ENCODE peak calls at places on chromosome 6, in seven cellular contexts. Z is GM23338, D is body of pancreas, J is adrenal gland, H is ovary, O is uterus, A is AG04450. K is an unnamed sample.

GRCh38 chr6:23526519-23526918 is 599.5 kb upstream of the NRSN1 start:
- DNase-seq in Z (no peak), D (no peak), J (no peak), H (no peak), O (no peak), A (no peak), K (no peak)

GRCh38 chr6:80214436-80215022 is 108.1 kb downstream of the BCKDHB start:
- DNase-seq in Z (peak; percentile 82), D (peak; percentile 50), J (peak; percentile 62), H (no peak), O (no peak), A (peak; percentile 13), K (peak; percentile 68)

GRCh38 chr6:149750136-149750609 is 632 bp downstream of the PCMT1 start:
- DNase-seq in Z (peak; percentile 87), D (peak; percentile 36), J (peak; percentile 69), H (no peak), O (peak; percentile 34), A (no peak), K (peak; percentile 48)

GRCh38 chr6:52317841-52318581 is 33.5 kb upstream of the MCM3 start:
- DNase-seq in Z (no peak), D (no peak), J (no peak), H (no peak), O (no peak), A (peak; percentile 11), K (peak; percentile 73)

GRCh38 chr6:38460216-38460615 is 179.5 kb downstream of the BTBD9 start:
- DNase-seq in Z (no peak), D (no peak), J (no peak), H (no peak), O (no peak), A (peak; percentile 30), K (peak; percentile 98)

GRCh38 chr6:21691685-21692346 is 98.3 kb downstream of the SOX4 start:
- DNase-seq in Z (peak; percentile 57), D (no peak), J (no peak), H (no peak), O (no peak), A (no peak), K (no peak)

GRCh38 chr6:13239530-13240455 is 88.5 kb downstream of the TBC1D7 start:
- DNase-seq in Z (no peak), D (no peak), J (no peak), H (no peak), O (no peak), A (no peak), K (peak; percentile 9)

GRCh38 chr6:118815495-118815894 is 78.5 kb upstream of the ASF1A start:
- DNase-seq in Z (no peak), D (no peak), J (no peak), H (no peak), O (no peak), A (no peak), K (no peak)

GRCh38 chr6:64411226-64411625 is 775.6 kb downstream of the PHF3 start:
- DNase-seq in Z (no peak), D (no peak), J (no peak), H (no peak), O (no peak), A (no peak), K (peak; percentile 4)

GRCh38 chr6:73394577-73395354 is at the start of gene DDX43:
- DNase-seq in Z (peak; percentile 77), D (peak; percentile 86), J (peak; percentile 85), H (peak; percentile 78), O (peak; percentile 50), A (no peak), K (peak; percentile 80)

GRCh38 chr6:24478903-24479302 is 10.5 kb downstream of the GPLD1 start:
- DNase-seq in Z (no peak), D (no peak), J (no peak), H (no peak), O (no peak), A (no peak), K (no peak)

GRCh38 chr6:166169549-166170421 is 2.1 kb upstream of the TBXT start:
- DNase-seq in Z (peak; percentile 68), D (no peak), J (no peak), H (no peak), O (no peak), A (no peak), K (no peak)

GRCh38 chr6:150373260-150373701 is 4.5 kb downstream of the IYD start:
- DNase-seq in Z (no peak), D (no peak), J (no peak), H (no peak), O (no peak), A (no peak), K (peak; percentile 95)

GRCh38 chr6:106027760-106028159 is 58.4 kb upstream of the PRDM1 start:
- DNase-seq in Z (peak; percentile 15), D (no peak), J (no peak), H (no peak), O (no peak), A (no peak), K (no peak)

GRCh38 chr6:10309826-10310405 is 105.0 kb downstream of the TFAP2A start:
- DNase-seq in Z (peak; percentile 49), D (no peak), J (no peak), H (no peak), O (no peak), A (no peak), K (no peak)

GRCh38 chr6:20117474-20117873 is 94.8 kb downstream of the MBOAT1 start:
- DNase-seq in Z (peak; percentile 49), D (no peak), J (no peak), H (no peak), O (no peak), A (no peak), K (no peak)

GRCh38 chr6:143368426-143368825 is 82.1 kb downstream of the ADAT2 start:
- DNase-seq in Z (no peak), D (no peak), J (no peak), H (no peak), O (no peak), A (peak; percentile 29), K (peak; percentile 20)

GRCh38 chr6:164021589-164022290 is 607.2 kb downstream of the QKI start:
- DNase-seq in Z (peak; percentile 7), D (no peak), J (no peak), H (no peak), O (no peak), A (no peak), K (no peak)

GRCh38 chr6:35044145-35044745 is 96.9 kb downstream of the TCP11 start:
- DNase-seq in Z (peak; percentile 36), D (peak; percentile 77), J (no peak), H (no peak), O (no peak), A (no peak), K (no peak)

GRCh38 chr6:111837641-111838500 is 35.4 kb downstream of the FYN start:
- DNase-seq in Z (no peak), D (no peak), J (no peak), H (no peak), O (no peak), A (no peak), K (no peak)

GRCh38 chr6:14517536-14518105 is 400.0 kb downstream of the CD83 start:
- DNase-seq in Z (no peak), D (no peak), J (no peak), H (no peak), O (peak; percentile 41), A (no peak), K (peak; percentile 85)

GRCh38 chr6:98980814-98981213 is 33.1 kb upstream of the FBXL4 start:
- DNase-seq in Z (peak; percentile 81), D (no peak), J (no peak), H (no peak), O (no peak), A (no peak), K (no peak)

GRCh38 chr6:89412071-89413005 is at the start of gene RRAGD:
- DNase-seq in Z (peak; percentile 70), D (peak; percentile 76), J (peak; percentile 88), H (peak; percentile 54), O (peak; percentile 35), A (no peak), K (no peak)
- TF ChIP-seq CTCF in Z (no peak), D (no peak), J (no peak), H (no peak), O (no peak), A (no peak), K (no peak)

GRCh38 chr6:30877419-30878262 is 6.7 kb upstream of the DDR1 start:
- DNase-seq in Z (peak; percentile 97), D (peak; percentile 95), J (peak; percentile 98), H (peak; percentile 93), O (peak; percentile 93), A (peak; percentile 71), K (peak; percentile 90)
- H3K4me3 ChIP-seq in Z (no peak overlapping the region), D (no peak overlapping the region), J (no peak overlapping the region), H (peak overlapping the region; percentile 30), O (peak overlapping the region; percentile 26), A (peak overlapping the region; percentile 47), K (peak overlapping the region; percentile 46)

DNA sequence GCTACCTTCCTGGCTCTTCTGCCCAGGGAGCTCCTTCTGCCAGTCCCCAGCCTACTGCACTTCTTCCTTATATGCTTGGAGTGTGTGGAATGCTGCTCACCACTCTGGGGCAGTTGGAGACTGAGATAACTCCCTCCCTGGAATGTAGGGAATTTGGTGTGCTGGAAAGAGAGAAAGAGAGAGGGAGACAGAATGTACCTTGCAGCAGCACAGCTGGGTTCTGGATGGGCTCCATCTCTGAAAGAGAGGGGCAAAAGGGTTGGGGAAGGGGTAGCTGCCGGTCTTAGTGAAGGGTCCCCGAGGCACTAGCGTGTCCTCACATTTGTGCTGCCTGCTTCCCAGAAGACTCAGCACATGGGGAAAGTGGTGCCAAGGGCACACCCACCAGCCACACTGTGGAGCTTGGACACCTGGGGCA is 40.2 kb upstream of the DDR1 start:
- DNase-seq in Z (peak; percentile 88), D (no peak), J (no peak), H (no peak), O (no peak), A (no peak), K (peak; percentile 79)
- TF ChIP-seq CTCF in Z (peak; percentile 19), D (no peak), J (no peak), H (no peak), O (no peak), A (peak; percentile 25), K (peak; percentile 33)

DNA sequence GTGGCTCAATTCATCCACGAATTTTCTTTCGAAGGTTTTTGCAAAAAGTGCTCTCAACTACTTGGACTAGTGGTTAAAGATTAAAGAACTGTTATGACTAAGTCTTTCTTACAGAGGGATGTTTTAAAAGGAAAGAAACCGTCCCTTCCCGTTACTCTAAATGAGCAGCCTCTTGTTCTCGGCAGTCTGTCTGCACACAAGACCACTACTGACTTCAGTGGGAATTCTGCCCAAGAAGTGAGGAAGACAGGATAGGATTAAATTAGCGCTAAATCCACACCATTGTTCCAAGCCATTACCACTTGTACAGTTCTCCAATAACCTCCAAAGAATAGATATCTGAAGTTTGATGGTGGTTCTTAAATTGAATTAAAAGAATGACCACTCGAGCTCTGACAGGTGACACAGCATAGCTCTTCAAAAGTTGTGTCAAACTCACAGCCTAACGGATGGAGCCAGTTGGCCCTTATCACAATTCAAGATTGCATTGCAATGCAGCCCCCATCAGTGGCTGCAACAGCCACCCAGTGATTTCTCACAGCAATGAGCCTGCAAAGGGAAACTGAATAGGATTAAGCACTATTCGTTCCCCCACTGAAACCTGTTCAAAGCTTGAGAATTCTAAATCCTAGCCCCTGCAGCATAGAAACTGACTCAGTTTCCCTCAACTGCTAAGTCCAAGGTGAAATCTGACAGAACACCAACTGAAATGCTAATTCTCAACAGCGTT is 1.8 kb downstream of the EPB41L2 start:
- DNase-seq in Z (no peak), D (no peak), J (no peak), H (no peak), O (no peak), A (no peak), K (peak; percentile 40)
- H3K4me3 ChIP-seq in Z (peak overlapping the region; percentile 81), D (no peak overlapping the region), J (no peak overlapping the region), H (peak overlapping the region; percentile 98), O (peak overlapping the region; percentile 89), A (peak overlapping the region; percentile 89), K (peak overlapping the region; percentile 91)

K was measured in AG10803.